ENCODE peak calls at places on chromosomes 2 and 18, in six cellular contexts. O is AG04450, G is tibial artery, I is astrocyte of the spinal cord, U is mammary epithelial cell, R is fibroblast of pulmonary artery. B is an unnamed sample.

GRCh38 chr18:40414155-40414754 is 1540.8 kb upstream of the PIK3C3 start:
- DNase-seq in O (no peak), G (no peak), I (peak), U (no peak), R (peak), B (peak)

GRCh38 chr2:152062130-152063091 is 36.4 kb downstream of the CACNB4 start:
- DNase-seq in O (peak), G (peak), I (no peak), U (peak), R (peak), B (peak)

GRCh38 chr2:173171924-173172643 is 96.4 kb downstream of the MAP3K20 start:
- DNase-seq in O (no peak), G (no peak), I (no peak), U (peak), R (no peak), B (no peak)

GRCh38 chr18:75036941-75037516 is 171.9 kb downstream of the PTGR3 start:
- DNase-seq in O (peak), G (no peak), I (no peak), U (no peak), R (peak), B (no peak)

GRCh38 chr2:221572821-221573429 is 821 bp upstream of the EPHA4 start:
- DNase-seq in O (no peak), G (peak), I (peak), U (peak), R (peak), B (peak)

GRCh38 chr2:218218409-218219185 is 1.6 kb downstream of the ARPC2 start:
- DNase-seq in O (no peak), G (no peak), I (no peak), U (peak), R (no peak), B (peak)

GRCh38 chr2:100971221-100971620 is 30.9 kb upstream of the RPL31 start:
- DNase-seq in O (no peak), G (no peak), I (no peak), U (no peak), R (no peak), B (no peak)

GRCh38 chr2:160703648-160704585 is 210.3 kb upstream of the RBMS1 start:
- DNase-seq in O (no peak), G (peak), I (no peak), U (no peak), R (no peak), B (no peak)

GRCh38 chr2:219574509-219575311 is 2.6 kb downstream of the INHA start:
- DNase-seq in O (no peak), G (no peak), I (no peak), U (no peak), R (no peak), B (no peak)

GRCh38 chr18:79784071-79784913 is 13.4 kb upstream of the KCNG2 start:
- DNase-seq in O (no peak), G (no peak), I (no peak), U (no peak), R (no peak), B (no peak)

GRCh38 chr18:23077493-23078256 is 57.6 kb upstream of the CABLES1 start:
- DNase-seq in O (no peak), G (no peak), I (peak), U (no peak), R (peak), B (peak)

GRCh38 chr2:238202326-238203103 is 980 bp downstream of the ILKAP start:
- DNase-seq in O (no peak), G (no peak), I (peak), U (peak), R (peak), B (peak)

GRCh38 chr2:29120846-29121245 is 5.6 kb downstream of the CLIP4 start:
- DNase-seq in O (no peak), G (no peak), I (no peak), U (no peak), R (no peak), B (no peak)

GRCh38 chr2:96336873-96337272 is 1.3 kb downstream of the NCAPH start:
- DNase-seq in O (no peak), G (no peak), I (no peak), U (no peak), R (no peak), B (no peak)
- H3K4me3 ChIP-seq in O (no peak), G (no peak), I (no peak), U (peak), R (no peak), B (no peak)

GRCh38 chr2:207529330-207530159 is at the start of gene CREB1:
- DNase-seq in O (peak), G (peak), I (peak), U (peak), R (peak), B (peak)

GRCh38 chr2:207531024-207531411 is 1.3 kb downstream of the CREB1 start:
- DNase-seq in O (no peak), G (no peak), I (no peak), U (no peak), R (no peak), B (no peak)

GRCh38 chr2:207532676-207533075 is 2.9 kb downstream of the CREB1 start:
- DNase-seq in O (no peak), G (no peak), I (no peak), U (no peak), R (no peak), B (no peak)

GRCh38 chr2:207528980-207529329 is 807 bp upstream of the CREB1 start:
- DNase-seq in O (no peak), G (no peak), I (peak), U (peak), R (peak), B (no peak)

GRCh38 chr2:207530160-207531023 is 630 bp downstream of the CREB1 start:
- DNase-seq in O (no peak), G (peak), I (peak), U (peak), R (peak), B (no peak)
- TF ChIP-seq CTCF in O (no peak), G (peak), I (no peak), U (no peak), R (no peak), B (no peak)

GRCh38 chr2:109217362-109218086 is 88.5 kb downstream of the SH3RF3 start:
- DNase-seq in O (peak), G (no peak), I (peak), U (peak), R (peak), B (no peak)
- H3K4me3 ChIP-seq in O (no peak), G (no peak), I (no peak), U (no peak), R (no peak), B (no peak)

GRCh38 chr2:62803961-62804360 is 98.4 kb downstream of the EHBP1 start:
- DNase-seq in O (no peak), G (no peak), I (no peak), U (no peak), R (peak), B (no peak)

GRCh38 chr2:62801110-62801509 is 95.6 kb downstream of the EHBP1 start:
- DNase-seq in O (no peak), G (no peak), I (no peak), U (no peak), R (no peak), B (no peak)

GRCh38 chr2:62806231-62806630 is 100.7 kb downstream of the EHBP1 start:
- DNase-seq in O (no peak), G (no peak), I (no peak), U (no peak), R (peak), B (no peak)

GRCh38 chr2:62800618-62801017 is 95.1 kb downstream of the EHBP1 start:
- DNase-seq in O (no peak), G (no peak), I (no peak), U (no peak), R (no peak), B (no peak)

GRCh38 chr2:62801814-62802524 is 96.5 kb downstream of the EHBP1 start:
- DNase-seq in O (no peak), G (no peak), I (no peak), U (no peak), R (peak), B (no peak)
- TF ChIP-seq CTCF in O (peak), G (no peak), I (peak), U (peak), R (peak), B (peak)

GRCh38 chr2:190627881-190628412 is 20.9 kb upstream of the NAB1 start:
- DNase-seq in O (no peak), G (no peak), I (peak), U (no peak), R (peak), B (no peak)
- H3K4me3 ChIP-seq in O (peak), G (peak), I (peak), U (peak), R (peak), B (peak)

GRCh38 chr2:158460632-158461297 is 4.0 kb downstream of the PKP4 start:
- DNase-seq in O (no peak), G (no peak), I (peak), U (peak), R (no peak), B (peak)
- TF ChIP-seq CTCF in O (peak), G (no peak), I (peak), U (peak), R (peak), B (no peak)

DNA sequence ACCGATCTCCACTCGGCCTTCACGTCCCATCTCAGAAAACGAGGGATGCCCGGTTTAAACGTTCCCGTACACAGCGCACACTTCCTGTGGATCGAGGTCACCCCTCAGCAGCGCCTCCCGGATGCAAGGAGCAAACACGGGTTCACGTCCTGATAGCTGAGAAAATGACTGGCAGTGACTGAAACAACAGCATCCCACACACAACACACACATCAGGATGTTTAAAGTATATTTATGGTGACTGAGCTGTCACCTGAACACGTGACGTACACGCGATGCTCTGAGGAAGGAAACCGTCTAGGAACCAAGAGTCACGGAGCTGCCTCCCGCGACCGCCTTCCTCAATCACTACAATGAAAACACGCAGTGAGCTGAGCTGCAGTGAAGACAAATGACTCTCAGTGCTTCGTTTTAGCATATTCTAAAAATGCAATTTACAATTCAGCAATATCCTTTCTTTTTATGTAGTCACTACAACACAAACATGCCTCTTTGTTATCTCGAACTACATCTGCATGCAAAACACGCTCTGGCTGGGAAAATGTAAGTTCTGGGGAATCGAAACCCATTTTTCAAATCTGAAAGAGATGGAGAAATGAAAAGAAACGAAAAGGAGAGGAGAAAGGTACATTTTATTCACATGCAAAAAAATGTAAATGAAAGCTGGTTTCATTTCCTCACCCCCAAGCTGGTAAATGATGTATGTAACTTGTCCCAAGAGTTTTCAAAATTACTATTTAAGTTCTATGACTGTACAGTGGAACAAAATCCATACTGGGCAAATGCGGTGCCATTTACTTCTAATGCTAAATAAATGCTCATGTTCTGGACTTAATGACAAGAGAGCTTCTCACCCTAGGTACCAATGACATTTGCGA is 19.8 kb downstream of the HDAC4 start:
- DNase-seq in O (no peak), G (no peak), I (no peak), U (no peak), R (no peak), B (no peak)
- H3K4me3 ChIP-seq in O (no peak), G (no peak), I (no peak), U (no peak), R (no peak), B (no peak)